ENCODE peak calls at places on chromosome 17, in four cellular contexts. X is HTR-8/SVneo, P is ureter, R is cardiac muscle cell. D is an unnamed sample.

GRCh38 chr17:35766903-35767510 is 6.3 kb downstream of the C17orf50 start:
- DNase-seq in R (peak; percentile 60), P (no peak), X (peak; percentile 65), D (peak; percentile 35)

GRCh38 chr17:71188811-71189492 is 931.9 kb upstream of the SOX9 start:
- DNase-seq in R (no peak), X (peak; percentile 37), P (no peak), D (peak; percentile 92)

GRCh38 chr17:45895304-45895968 is 1.1 kb downstream of the MAPT start:
- DNase-seq in R (peak; percentile 30), P (no peak), X (no peak), D (no peak)

GRCh38 chr17:13702266-13702665 is 100.5 kb upstream of the HS3ST3A1 start:
- DNase-seq in R (no peak), X (no peak), P (no peak), D (no peak)

GRCh38 chr17:70588003-70588402 is 418.7 kb downstream of the KCNJ2 start:
- DNase-seq in P (no peak), R (no peak), X (no peak), D (peak; percentile 78)

GRCh38 chr17:66677201-66677981 is 157.5 kb upstream of the CACNG5 start:
- DNase-seq in P (no peak), X (no peak), R (no peak), D (peak; percentile 30)

GRCh38 chr17:8350339-8350738 is 10.7 kb downstream of the ODF4 start:
- DNase-seq in R (no peak), P (no peak), X (no peak), D (no peak)

GRCh38 chr17:70171159-70171558 is 1.8 kb downstream of the KCNJ2 start:
- DNase-seq in P (no peak), R (no peak), X (no peak), D (no peak)

GRCh38 chr17:78818152-78818846 is 22.3 kb downstream of the USP36 start:
- DNase-seq in P (no peak), R (no peak), X (no peak), D (no peak)

GRCh38 chr17:47742319-47743181 is 9.5 kb downstream of the TBX21 start:
- DNase-seq in R (peak; percentile 77), P (peak; percentile 39), X (no peak), D (no peak)

GRCh38 chr17:3887811-3888210 is 5.0 kb downstream of the CAMKK1 start:
- DNase-seq in R (no peak), X (no peak), P (no peak), D (no peak)

GRCh38 chr17:79837888-79838540 is 1.2 kb downstream of the CBX4 start:
- DNase-seq in P (peak; percentile 57), R (no peak), X (no peak), D (no peak)

GRCh38 chr17:8020251-8020650 is 17.8 kb downstream of the GUCY2D start:
- DNase-seq in P (no peak), X (no peak), R (no peak), D (no peak)

GRCh38 chr17:77328823-77329740 is 188.3 kb downstream of the SEC14L1 start:
- DNase-seq in P (peak; percentile 41), R (no peak), X (no peak), D (no peak)

GRCh38 chr17:78883533-78884131 is 19.4 kb downstream of the CEP295NL start:
- DNase-seq in X (peak; percentile 95), R (peak; percentile 60), P (peak; percentile 81), D (peak; percentile 93)

GRCh38 chr17:3558603-3559269 is 1.1 kb upstream of the TRPV3 start:
- DNase-seq in X (no peak), P (peak; percentile 71), R (no peak), D (peak; percentile 36)

GRCh38 chr17:46730026-46730425 is 88.5 kb downstream of the WNT3 start:
- DNase-seq in P (no peak), X (no peak), R (no peak), D (no peak)

GRCh38 chr17:36920032-36921000 is 17.0 kb upstream of the LHX1 start:
- DNase-seq in P (no peak), R (peak; percentile 72), X (peak; percentile 89), D (peak; percentile 79)

GRCh38 chr17:17137731-17138585 is 68.2 kb downstream of the PLD6 start:
- DNase-seq in P (no peak), R (no peak), X (no peak), D (no peak)

GRCh38 chr17:948284-948852 is 31.2 kb downstream of the NXN start:
- DNase-seq in P (no peak), R (no peak), X (no peak), D (peak; percentile 65)

GRCh38 chr17:57994436-57994835 is 6.4 kb upstream of the VEZF1 start:
- DNase-seq in X (no peak), P (no peak), R (no peak), D (no peak)

GRCh38 chr17:16463341-16464000 is 28.5 kb downstream of the LRRC75A start:
- DNase-seq in X (no peak), P (no peak), R (peak; percentile 42), D (no peak)

GRCh38 chr17:77654296-77654695 is 304.2 kb upstream of the TNRC6C start:
- DNase-seq in P (no peak), X (no peak), R (no peak), D (no peak)

GRCh38 chr17:45414997-45415881 is 17.4 kb downstream of the ARHGAP27 start:
- DNase-seq in X (no peak), R (no peak), P (no peak), D (no peak)

GRCh38 chr17:56109811-56110210 is 43.5 kb upstream of the ANKFN1 start:
- DNase-seq in P (no peak), X (no peak), R (no peak), D (peak; percentile 60)

GRCh38 chr17:17467720-17468119 is 9.1 kb upstream of the MED9 start:
- DNase-seq in R (no peak), P (no peak), X (no peak), D (no peak)

GRCh38 chr17:53655591-53655990 is 167.1 kb upstream of the KIF2B start:
- DNase-seq in P (no peak), R (no peak), X (peak; percentile 13), D (peak; percentile 84)

GRCh38 chr17:6524520-6524919 is 31.8 kb downstream of the PITPNM3 start:
- DNase-seq in R (no peak), X (no peak), P (no peak), D (peak; percentile 93)

GRCh38 chr17:82653651-82654528 is 5.6 kb upstream of the WDR45B start:
- DNase-seq in P (no peak), X (no peak), R (no peak), D (no peak)